ENCODE peak calls at places on chromosomes 5 and 9, in five cellular contexts. E, D, Q, W and U are unnamed samples.
A peak's percentile ranks its signal among the peaks of the same experiment; 100 is the strongest.

GRCh38 chr5:135433626-135434426 is 13.3 kb downstream of the DCANP1 start:
- DNase-seq in Q (no peak), W (no peak), E (no peak), D (no peak), U (peak; percentile 11)

GRCh38 chr9:77063645-77064285 is 44.3 kb downstream of the FOXB2 start:
- DNase-seq in Q (no peak), E (peak; percentile 10), D (peak; percentile 12), W (no peak), U (no peak)

GRCh38 chr5:141711687-141712086 is 29.7 kb upstream of the ARAP3 start:
- DNase-seq in E (no peak), W (no peak), D (no peak), Q (no peak), U (no peak)

GRCh38 chr9:110606179-110606578 is 26.6 kb upstream of the SVEP1 start:
- DNase-seq in D (no peak), E (no peak), Q (no peak), W (no peak), U (no peak)

GRCh38 chr5:59193616-59194319 is 610.9 kb downstream of the RAB3C start:
- DNase-seq in D (peak; percentile 65), E (no peak), Q (no peak), W (no peak), U (no peak)

GRCh38 chr9:69388596-69388995 is 63.6 kb downstream of the ENTREP1 start:
- DNase-seq in D (no peak), Q (no peak), E (no peak), W (no peak), U (no peak)

GRCh38 chr5:154721476-154722058 is 33.6 kb upstream of the LARP1 start:
- DNase-seq in D (no peak), W (no peak), E (no peak), Q (no peak), U (peak; percentile 77)

GRCh38 chr9:121569266-121569648 is 69.6 kb upstream of the GGTA1 start:
- DNase-seq in Q (no peak), W (no peak), D (no peak), E (no peak), U (no peak)

GRCh38 chr9:132978451-132979087 is at the start of gene GFI1B:
- DNase-seq in E (no peak), D (no peak), Q (no peak), W (peak; percentile 16), U (peak; percentile 75)

GRCh38 chr5:169933127-169933526 is 47.2 kb downstream of the INSYN2B start:
- DNase-seq in Q (no peak), E (no peak), W (peak; percentile 65), D (no peak), U (no peak)

GRCh38 chr5:34756781-34757624 is 82.0 kb upstream of the TTC23L start:
- DNase-seq in E (no peak), D (no peak), W (no peak), Q (no peak), U (no peak)

GRCh38 chr5:127960126-127960744 is 123.3 kb upstream of the SLC12A2 start:
- DNase-seq in D (no peak), E (no peak), Q (no peak), W (no peak), U (no peak)

GRCh38 chr5:141488591-141489478 is at the start of gene PCDHGC5:
- DNase-seq in D (no peak), E (no peak), W (no peak), Q (no peak), U (no peak)

GRCh38 chr5:52837591-52838001 is 49.9 kb downstream of the ITGA1 start:
- DNase-seq in W (no peak), Q (no peak), E (no peak), D (no peak), U (no peak)

GRCh38 chr5:54881286-54882005 is 103.9 kb downstream of the ESM1 start:
- DNase-seq in W (no peak), Q (no peak), D (no peak), E (no peak), U (no peak)

GRCh38 chr9:74036549-74037231 is 460.4 kb upstream of the RORB start:
- DNase-seq in W (no peak), Q (no peak), E (no peak), D (no peak), U (no peak)

GRCh38 chr9:73200694-73201432 is 49.2 kb downstream of the ANXA1 start:
- DNase-seq in E (peak; percentile 28), Q (no peak), W (peak; percentile 10), D (no peak), U (peak; percentile 81)

GRCh38 chr5:32725994-32726659 is 15.0 kb downstream of the NPR3 start:
- DNase-seq in Q (no peak), W (no peak), E (no peak), D (no peak), U (no peak)

GRCh38 chr9:35267716-35268115 is 105.9 kb downstream of the UNC13B start:
- DNase-seq in W (no peak), E (no peak), Q (no peak), D (no peak), U (peak; percentile 13)

GRCh38 chr5:149915392-149916260 is 29.0 kb downstream of the PDE6A start:
- DNase-seq in Q (no peak), W (no peak), D (no peak), E (no peak), U (peak; percentile 27)

GRCh38 chr9:31824860-31825259 is 559.6 kb upstream of the ACO1 start:
- DNase-seq in E (no peak), D (no peak), Q (no peak), W (no peak), U (no peak)

GRCh38 chr5:54902817-54903473 is 82.4 kb downstream of the ESM1 start:
- DNase-seq in D (no peak), E (no peak), W (no peak), Q (peak; percentile 78), U (no peak)

GRCh38 chr5:5066276-5067186 is 73.6 kb upstream of the ADAMTS16 start:
- DNase-seq in W (no peak), E (no peak), D (no peak), Q (no peak), U (no peak)

GRCh38 chr5:5065472-5065871 is 74.7 kb upstream of the ADAMTS16 start:
- DNase-seq in W (no peak), Q (no peak), D (no peak), E (no peak), U (no peak)

GRCh38 chr5:5061836-5062235 is 78.3 kb upstream of the ADAMTS16 start:
- DNase-seq in E (no peak), Q (no peak), W (no peak), D (no peak), U (no peak)

GRCh38 chr5:5062903-5063302 is 77.2 kb upstream of the ADAMTS16 start:
- DNase-seq in E (no peak), W (no peak), D (no peak), Q (no peak), U (no peak)

DNA sequence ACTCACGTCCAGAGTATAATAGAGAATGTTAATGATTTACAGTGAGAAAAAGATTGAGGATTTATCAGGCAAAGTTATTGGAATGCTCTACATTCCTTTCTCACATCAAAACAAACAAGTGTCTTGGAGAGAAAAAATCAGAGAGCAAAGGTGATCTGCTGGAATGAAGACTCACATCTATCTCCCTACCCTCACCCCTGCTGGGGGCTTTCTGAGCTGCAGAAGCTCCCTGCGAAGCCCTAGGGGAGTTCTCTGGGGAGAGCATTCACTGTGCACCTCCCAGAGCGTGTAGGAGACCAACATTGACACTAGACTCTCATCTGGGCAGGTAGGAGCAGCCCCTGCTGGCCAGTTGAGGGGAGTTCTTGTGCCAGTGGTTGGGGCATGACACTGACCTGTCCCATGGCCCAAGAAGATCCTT is 76.6 kb upstream of the ADAMTS16 start:
- DNase-seq in E (no peak), W (peak; percentile 25), D (no peak), Q (no peak), U (peak; percentile 31)
- TF ChIP-seq REST in E (no peak), W (no peak), D (no peak), Q (no peak), U (no peak)

GRCh38 chr5:1007681-1008450 is 736 bp upstream of the NKD2 start:
- DNase-seq in W (no peak), D (no peak), Q (no peak), E (no peak), U (no peak)

GRCh38 chr5:1009359-1010180 is 968 bp downstream of the NKD2 start:
- DNase-seq in W (no peak), E (no peak), D (no peak), Q (no peak), U (no peak)

GRCh38 chr5:1010181-1010510 is 1.5 kb downstream of the NKD2 start:
- DNase-seq in D (no peak), Q (no peak), E (no peak), W (no peak), U (no peak)

GRCh38 chr5:1007221-1007680 is 1.4 kb upstream of the NKD2 start:
- DNase-seq in W (no peak), Q (no peak), E (no peak), D (no peak), U (peak; percentile 41)

DNA sequence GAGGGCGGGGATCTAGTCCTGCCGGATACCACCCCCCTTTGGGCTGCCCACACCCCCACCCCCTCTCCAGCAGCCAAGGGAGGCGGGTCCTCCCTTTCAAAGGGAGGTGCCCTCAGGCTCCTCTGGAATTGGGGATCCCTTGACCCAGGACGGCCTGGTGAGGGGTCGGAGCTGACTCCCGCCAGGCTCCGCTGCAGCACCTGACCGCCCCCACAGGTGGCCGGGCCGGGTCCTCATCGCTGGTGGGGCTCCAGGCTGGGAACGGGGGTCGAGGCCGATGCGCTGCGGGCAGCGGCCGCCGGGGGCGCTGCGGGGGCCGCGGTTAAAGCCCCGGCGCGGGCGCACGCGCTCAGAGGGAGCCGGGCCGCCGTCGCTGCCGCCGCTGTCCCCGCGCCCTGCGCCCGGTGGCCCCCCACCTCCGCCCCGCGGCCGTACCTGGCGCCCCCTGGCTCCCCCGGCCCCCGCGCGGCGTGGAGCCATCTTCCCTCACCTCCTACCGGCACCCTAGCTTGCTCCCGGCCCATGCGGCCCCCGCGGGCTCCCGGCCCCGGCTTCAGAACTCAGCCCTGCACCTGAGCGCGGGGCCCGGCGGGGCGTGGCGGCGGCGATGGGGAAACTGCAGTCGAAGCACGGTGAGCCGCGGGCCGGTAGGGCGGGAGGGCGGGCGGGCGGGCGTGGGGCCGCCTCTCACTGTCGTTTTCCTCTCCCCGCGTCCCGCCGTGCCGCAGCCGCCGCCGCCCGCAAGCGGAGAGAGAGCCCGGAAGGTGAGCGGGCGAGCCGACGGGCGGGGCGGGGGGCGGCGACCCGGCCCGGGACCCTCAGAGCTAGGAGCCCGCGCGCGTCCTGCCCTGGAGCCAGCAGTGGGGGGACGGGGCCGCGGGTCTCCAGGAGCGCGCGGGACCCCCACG is at the start of gene NKD2:
- DNase-seq in Q (no peak), W (peak; percentile 93), E (no peak), D (no peak), U (peak; percentile 69)
- TF ChIP-seq REST in Q (no peak), W (no peak), E (no peak), D (no peak), U (no peak)

GRCh38 chr9:126883636-126884035 is 23.2 kb downstream of the ZBTB34 start:
- DNase-seq in D (no peak), Q (no peak), W (no peak), E (no peak), U (no peak)

GRCh38 chr9:126880226-126880946 is 19.9 kb downstream of the ZBTB34 start:
- DNase-seq in W (no peak), E (no peak), D (no peak), Q (no peak), U (no peak)

GRCh38 chr9:126882746-126883145 is 22.3 kb downstream of the ZBTB34 start:
- DNase-seq in D (no peak), W (no peak), E (no peak), Q (no peak), U (no peak)

GRCh38 chr9:126879288-126879687 is 18.8 kb downstream of the ZBTB34 start:
- DNase-seq in E (no peak), W (no peak), Q (no peak), D (no peak), U (no peak)

GRCh38 chr9:126880947-126881332 is 20.5 kb downstream of the ZBTB34 start:
- DNase-seq in E (no peak), W (no peak), Q (no peak), D (no peak), U (no peak)
- TF ChIP-seq REST in E (no peak), W (no peak), Q (no peak), D (no peak), U (no peak)

GRCh38 chr5:76766746-76767145 is 50.8 kb downstream of the F2R start:
- DNase-seq in D (no peak), W (no peak), E (peak; percentile 57), Q (no peak), U (no peak)
- TF ChIP-seq REST in D (no peak), W (no peak), E (no peak), Q (no peak), U (no peak)